ENCODE peak calls at places on chromosomes 1 and 21, in seven cellular contexts. S is right lobe of liver, D is upper lobe of left lung, X is A549, N is adrenal gland, T is stomach, Y is esophagus squamous epithelium. M is an unnamed sample. For H3K4me1, the result is how much of the 10 kb centered on the place peaks cover.

GRCh38 chr1:15953294-15953771 is 22.6 kb downstream of the ZBTB17 start:
- DNase-seq in N (no peak), T (no peak), Y (no peak), X (no peak), S (no peak), D (no peak), M (no peak)

GRCh38 chr1:232873412-232873811 is 68.2 kb downstream of the MAP10 start:
- DNase-seq in Y (no peak), N (no peak), S (no peak), D (no peak), T (no peak), X (no peak), M (no peak)

GRCh38 chr1:1437033-1437903 is 1.8 kb downstream of the VWA1 start:
- DNase-seq in T (no peak), N (no peak), S (no peak), Y (no peak), D (no peak), X (no peak), M (peak)

GRCh38 chr1:25748531-25749205 is 51.3 kb upstream of the SELENON start:
- DNase-seq in T (peak), Y (no peak), D (no peak), S (no peak), N (no peak), X (no peak), M (no peak)

GRCh38 chr1:202270871-202271326 is 70.8 kb downstream of the UBE2T start:
- DNase-seq in X (no peak), Y (no peak), D (no peak), S (no peak), T (peak), N (no peak), M (peak)

GRCh38 chr1:61083014-61083798 is 845 bp downstream of the NFIA start:
- DNase-seq in Y (no peak), X (peak), D (no peak), N (peak), S (peak), T (peak), M (peak)

GRCh38 chr1:26097696-26098095 is 13.9 kb upstream of the PDIK1L start:
- DNase-seq in D (no peak), T (no peak), N (no peak), S (no peak), X (peak), Y (no peak), M (no peak)

GRCh38 chr1:63817700-63818099 is 43.9 kb downstream of the ROR1 start:
- DNase-seq in Y (no peak), N (no peak), T (no peak), D (no peak), S (no peak), X (no peak), M (no peak)

GRCh38 chr1:62782197-62782886 is 1.6 kb upstream of the ATG4C start:
- DNase-seq in S (no peak), Y (no peak), D (no peak), X (no peak), T (no peak), N (no peak), M (no peak)

GRCh38 chr1:77834771-77835334 is 53.6 kb upstream of the NEXN start:
- DNase-seq in Y (no peak), X (peak), S (no peak), N (no peak), T (no peak), D (peak), M (no peak)

GRCh38 chr1:24108334-24109165 is 3.4 kb downstream of the MYOM3 start:
- DNase-seq in N (peak), S (no peak), D (no peak), X (peak), Y (no peak), T (no peak), M (no peak)

GRCh38 chr1:109314805-109315204 is 8.0 kb upstream of the MYBPHL start:
- DNase-seq in D (no peak), X (no peak), S (no peak), N (no peak), Y (no peak), T (no peak), M (no peak)

GRCh38 chr21:41250519-41250918 is 66.1 kb upstream of the FAM3B start:
- DNase-seq in N (no peak), D (no peak), S (no peak), Y (no peak), T (peak), X (no peak), M (no peak)

GRCh38 chr1:44549491-44549890 is 124.8 kb downstream of the TMEM53 start:
- DNase-seq in T (no peak), D (no peak), Y (no peak), S (no peak), N (no peak), X (no peak), M (no peak)

GRCh38 chr1:202968895-202969295 is 1.8 kb upstream of the CYB5R1 start:
- DNase-seq in D (peak), S (no peak), X (peak), T (peak), Y (no peak), N (peak), M (peak)

GRCh38 chr1:18157968-18158367 is 50.4 kb downstream of the IGSF21 start:
- DNase-seq in D (no peak), X (no peak), S (no peak), T (no peak), Y (no peak), N (no peak), M (no peak)

GRCh38 chr1:200673952-200674823 is 4.5 kb upstream of the DDX59 start:
- DNase-seq in S (no peak), T (no peak), Y (no peak), X (no peak), D (no peak), N (no peak), M (no peak)

GRCh38 chr1:10950316-10951172 is 61.9 kb upstream of the TARDBP start:
- DNase-seq in T (no peak), D (no peak), Y (no peak), N (no peak), S (no peak), X (no peak), M (no peak)

GRCh38 chr1:233256191-233256590 is 39.3 kb downstream of the PCNX2 start:
- DNase-seq in Y (no peak), N (no peak), T (no peak), D (no peak), S (no peak), X (no peak), M (no peak)

GRCh38 chr1:7223334-7224080 is 438.3 kb downstream of the CAMTA1 start:
- DNase-seq in T (no peak), S (no peak), N (no peak), X (peak), D (no peak), Y (no peak), M (no peak)

GRCh38 chr1:161826478-161826877 is 60.4 kb downstream of the ATF6 start:
- DNase-seq in X (no peak), S (no peak), Y (no peak), T (no peak), N (no peak), D (no peak), M (no peak)

GRCh38 chr21:15850645-15851044 is 120.9 kb downstream of the USP25 start:
- DNase-seq in D (no peak), X (peak), T (no peak), Y (no peak), N (no peak), S (no peak), M (no peak)

GRCh38 chr1:84089470-84090261 is 54.4 kb upstream of the PRKACB start:
- DNase-seq in X (peak), N (no peak), T (no peak), D (no peak), Y (no peak), S (no peak), M (no peak)

GRCh38 chr1:213523781-213524398 is 463.9 kb upstream of the PROX1 start:
- DNase-seq in S (no peak), X (no peak), N (no peak), Y (no peak), D (no peak), T (no peak), M (no peak)

GRCh38 chr1:25952851-25953401 is 44.9 kb downstream of the PAFAH2 start:
- DNase-seq in S (no peak), X (no peak), T (no peak), N (no peak), Y (no peak), D (no peak), M (no peak)

GRCh38 chr21:27590271-27590670 is 623.4 kb upstream of the ADAMTS5 start:
- DNase-seq in X (no peak), S (no peak), N (no peak), D (no peak), T (no peak), Y (no peak), M (peak)

GRCh38 chr1:4971666-4972065 is 317.3 kb downstream of the AJAP1 start:
- DNase-seq in T (no peak), S (no peak), N (no peak), Y (no peak), X (no peak), D (no peak), M (no peak)

GRCh38 chr1:88984553-88984945 is 7.9 kb downstream of the KYAT3 start:
- DNase-seq in Y (no peak), X (no peak), D (no peak), S (no peak), T (no peak), N (no peak), M (no peak)

GRCh38 chr1:37612186-37612585 is 16.4 kb upstream of the GNL2 start:
- DNase-seq in X (no peak), D (no peak), T (no peak), N (no peak), Y (no peak), S (no peak), M (no peak)

GRCh38 chr1:18104546-18105100 is 3.0 kb upstream of the IGSF21 start:
- DNase-seq in X (no peak), T (no peak), S (no peak), N (peak), D (no peak), Y (no peak), M (no peak)

GRCh38 chr1:216464489-216464888 is 41.2 kb upstream of the USH2A start:
- DNase-seq in D (no peak), N (no peak), X (peak), T (no peak), S (no peak), Y (no peak), M (no peak)

GRCh38 chr21:43355196-43355924 is 71.6 kb downstream of the SIK1 start:
- DNase-seq in N (no peak), S (no peak), D (no peak), T (no peak), Y (no peak), X (no peak), M (no peak)

GRCh38 chr1:93672069-93672468 is 9.6 kb downstream of the BCAR3 start:
- DNase-seq in X (peak), D (peak), Y (no peak), T (peak), N (peak), S (peak), M (peak)

GRCh38 chr1:208951908-208952307 is 631.6 kb upstream of the CAMK1G start:
- DNase-seq in D (no peak), S (no peak), N (no peak), Y (no peak), X (no peak), T (no peak), M (no peak)

GRCh38 chr1:168467452-168467851 is 76.3 kb downstream of the XCL2 start:
- DNase-seq in X (no peak), Y (no peak), D (no peak), T (no peak), N (no peak), S (no peak), M (no peak)

GRCh38 chr1:155062702-155063411 is 683 bp upstream of the EFNA4 start:
- DNase-seq in D (peak), N (peak), X (peak), T (peak), Y (no peak), S (no peak), M (peak)

GRCh38 chr1:155062151-155062686 is 1.3 kb upstream of the EFNA4 start:
- DNase-seq in D (no peak), S (no peak), N (peak), T (no peak), Y (no peak), X (no peak), M (no peak)

GRCh38 chr1:155063550-155064108 is at the start of gene EFNA4:
- DNase-seq in T (peak), X (peak), D (peak), S (peak), Y (peak), N (peak), M (peak)

GRCh38 chr1:155060736-155061135 is 2.8 kb upstream of the EFNA4 start:
- DNase-seq in N (no peak), Y (no peak), S (no peak), X (no peak), D (no peak), T (no peak), M (no peak)

DNA sequence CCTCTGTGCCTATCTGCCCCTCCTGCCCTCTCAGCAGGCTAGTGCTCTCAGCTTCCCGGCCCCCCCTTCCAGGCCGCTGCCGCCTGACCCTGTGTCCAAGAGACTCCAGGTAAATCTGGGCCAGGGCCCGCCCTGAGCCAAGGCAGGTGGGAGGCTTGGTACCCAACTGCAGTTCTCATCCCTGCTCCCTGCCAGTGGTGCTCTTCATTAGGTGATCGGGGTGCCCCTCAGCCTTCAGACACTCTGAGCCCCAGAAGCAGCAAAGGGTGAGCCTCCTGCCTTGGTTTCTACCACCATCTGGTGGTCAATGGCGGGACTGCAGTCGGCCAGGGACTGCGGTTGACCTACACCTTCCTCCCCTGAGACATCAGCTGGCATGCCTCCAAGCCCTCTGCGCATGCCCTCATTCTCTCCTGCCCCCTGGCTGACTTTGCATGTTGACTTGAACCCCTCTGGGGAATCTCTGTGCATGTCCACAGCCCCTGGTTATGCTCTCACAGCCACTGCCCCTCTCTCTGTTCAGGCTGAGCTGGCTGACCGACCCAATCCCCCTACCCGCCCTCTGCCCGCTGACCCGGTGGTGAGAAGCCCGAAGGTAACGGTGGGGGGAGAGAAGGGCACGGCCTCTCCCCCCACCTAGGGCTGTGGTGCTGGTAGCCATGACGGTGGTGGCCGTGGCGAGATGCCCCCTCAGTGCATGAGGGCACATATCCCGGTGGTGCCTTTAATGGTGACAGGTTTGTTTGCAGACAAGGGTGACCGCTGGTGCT is 2.0 kb upstream of the EFNA4 start:
- DNase-seq in T (peak), D (peak), X (peak), Y (no peak), S (peak), N (peak), M (peak)
- TF ChIP-seq POLR2A in T (no peak), D (no peak), X (no peak), Y (no peak), S (no peak), N (no peak), M (peak)

GRCh38 chr1:28246427-28246832 is 10.5 kb downstream of the ATP5IF1 start:
- DNase-seq in N (no peak), D (no peak), S (no peak), X (no peak), T (no peak), Y (no peak), M (no peak)
- H3K4me1 ChIP-seq in N (under half), D (under half), S (under half), X (under half), T (half or more), Y (under half), M (under half)

DNA sequence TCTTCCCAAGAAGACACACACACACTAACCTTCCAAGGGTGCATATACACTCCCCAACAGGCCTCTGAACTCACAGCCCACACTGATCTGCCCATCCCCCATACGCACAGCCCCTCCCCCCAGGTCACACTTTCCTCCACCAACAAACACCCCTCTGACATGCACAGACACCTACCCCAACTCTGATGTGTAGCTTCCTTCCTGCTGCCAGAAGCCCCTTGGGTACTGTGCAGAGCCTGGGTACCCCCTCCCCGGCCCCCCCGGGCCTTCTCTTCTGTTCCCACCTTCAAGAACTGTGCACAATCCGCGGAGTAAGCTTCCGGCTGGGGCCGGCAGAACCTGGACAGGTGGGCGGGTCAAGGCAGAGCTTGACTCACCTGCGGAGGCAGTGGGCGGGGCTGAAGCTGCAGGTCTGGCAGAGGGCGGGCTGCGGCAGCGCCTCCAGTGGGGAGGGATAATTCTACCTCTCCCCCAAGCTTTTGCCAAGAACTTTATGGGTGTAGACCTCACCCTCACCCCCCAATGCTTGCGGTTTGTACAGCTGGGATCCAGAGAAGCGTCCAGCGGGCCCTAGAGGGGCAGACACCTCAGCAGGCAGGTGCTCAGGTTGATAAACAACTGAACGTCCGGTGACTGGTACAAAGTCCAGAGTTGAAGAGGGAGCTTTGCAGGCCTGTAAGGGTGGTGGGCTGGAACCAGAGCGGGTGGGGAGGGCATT is at the start of gene C1orf210:
- DNase-seq in X (no peak), S (peak), T (peak), Y (no peak), D (peak), N (no peak), M (no peak)
- TF ChIP-seq POLR2A in X (no peak), S (no peak), T (no peak), Y (no peak), D (no peak), N (no peak), M (no peak)

GRCh38 chr1:43465694-43466152 is 12.0 kb upstream of the HYI start:
- DNase-seq in D (no peak), T (no peak), N (no peak), S (no peak), Y (no peak), X (no peak), M (no peak)
- H3K4me1 ChIP-seq in D (under half), T (under half), N (under half), S (under half), Y (under half), X (under half), M (under half)

M was measured in uterus.